ENCODE peak calls at places on chromosome 11, in four cellular contexts. C, O, I and E are unnamed samples.

GRCh38 chr11:100964400-100964799 is 165.2 kb downstream of the PGR start:
- DNase-seq in C (no peak), O (no peak), I (no peak), E (no peak)

GRCh38 chr11:66967670-66968425 is 7.3 kb upstream of the C11orf86 start:
- DNase-seq in C (no peak), O (no peak), I (no peak), E (no peak)

GRCh38 chr11:134041791-134042696 is 26.8 kb upstream of the JAM3 start:
- DNase-seq in C (no peak), O (no peak), I (no peak), E (no peak)

GRCh38 chr11:10327254-10327653 is 22.4 kb downstream of the ADM start:
- DNase-seq in C (no peak), O (no peak), I (peak), E (no peak)

GRCh38 chr11:8503872-8504491 is 90.0 kb downstream of the STK33 start:
- DNase-seq in C (no peak), O (no peak), I (no peak), E (no peak)

GRCh38 chr11:67252831-67253239 is 13.4 kb upstream of the GRK2 start:
- DNase-seq in C (no peak), O (no peak), I (no peak), E (no peak)

GRCh38 chr11:32385998-32386397 is 49.3 kb downstream of the WT1 start:
- DNase-seq in C (peak), O (peak), I (peak), E (peak)

GRCh38 chr11:94662065-94662779 is 95.1 kb downstream of the PIWIL4 start:
- DNase-seq in C (no peak), O (no peak), I (no peak), E (no peak)

DNA sequence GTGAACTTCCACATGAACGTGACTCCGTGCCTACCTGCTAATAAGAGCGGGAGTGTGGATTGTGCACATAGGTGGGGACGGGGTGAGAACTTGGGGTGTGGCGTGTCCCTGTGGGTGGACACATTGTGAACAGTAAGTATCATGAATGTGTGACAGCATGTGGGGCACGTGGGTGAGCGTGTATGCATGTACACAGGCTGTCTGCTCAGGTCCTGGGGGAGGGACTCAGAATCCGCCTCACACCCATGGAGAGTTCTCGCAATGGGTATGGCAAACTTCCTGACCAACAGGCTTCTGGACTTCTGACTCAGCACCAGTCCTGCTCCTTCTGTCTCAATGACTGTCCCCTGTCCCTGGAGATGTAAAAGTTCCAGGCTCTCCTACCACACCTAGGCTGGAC is 222.9 kb downstream of the ST3GAL4 start:
- DNase-seq in C (no peak), O (no peak), I (no peak), E (no peak)
- TF ChIP-seq TEAD4 in C (no peak), O (no peak), I (no peak), E (no peak)

GRCh38 chr11:73570415-73571114 is 27.3 kb downstream of the FAM168A start:
- DNase-seq in C (no peak), O (no peak), I (no peak), E (no peak)
- TF ChIP-seq TEAD4 in C (no peak), O (no peak), I (no peak), E (no peak)

GRCh38 chr11:128804481-128804880 is 62.6 kb downstream of the KCNJ1 start:
- DNase-seq in C (no peak), O (no peak), I (no peak), E (no peak)

GRCh38 chr11:128806496-128807261 is 60.4 kb downstream of the KCNJ1 start:
- DNase-seq in C (no peak), O (no peak), I (no peak), E (no peak)

GRCh38 chr11:128800871-128801417 is 66.2 kb downstream of the KCNJ1 start:
- DNase-seq in C (no peak), O (no peak), I (no peak), E (no peak)

GRCh38 chr11:128803440-128803839 is 63.7 kb downstream of the KCNJ1 start:
- DNase-seq in C (no peak), O (no peak), I (no peak), E (no peak)

DNA sequence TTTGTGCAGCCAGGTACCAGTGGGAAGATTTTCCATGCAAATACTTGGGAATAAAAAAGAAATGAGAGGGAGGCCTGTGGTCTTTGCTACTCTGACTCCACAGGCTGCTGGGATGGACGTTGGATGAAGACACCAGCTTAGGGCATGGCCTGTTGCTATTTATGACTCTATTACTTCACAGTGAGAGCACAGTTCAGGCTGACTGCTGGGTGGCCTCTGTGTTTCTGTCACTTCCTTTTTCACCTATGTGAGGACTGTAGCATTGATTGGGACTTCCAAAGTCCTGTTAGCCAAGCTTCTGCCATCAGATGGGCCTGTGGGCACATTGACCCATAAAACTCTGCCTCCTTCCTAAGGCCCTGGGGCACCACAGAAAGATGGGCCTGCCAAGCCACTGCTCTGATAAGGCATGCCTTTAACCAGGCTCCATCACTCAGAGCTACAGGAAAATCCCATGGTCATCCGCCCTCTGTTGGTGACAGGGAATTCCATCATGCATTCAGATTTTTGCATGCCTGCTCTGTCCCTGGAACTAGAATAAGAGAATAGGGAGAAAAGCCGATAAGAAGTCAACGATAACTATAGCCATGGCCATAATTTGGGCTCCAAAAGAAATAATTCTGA is 64.6 kb downstream of the KCNJ1 start:
- DNase-seq in C (no peak), O (peak), I (peak), E (peak)
- TF ChIP-seq TEAD4 in C (no peak), O (no peak), I (no peak), E (no peak)

GRCh38 chr11:106162190-106162589 is 84.7 kb downstream of the AASDHPPT start:
- DNase-seq in C (no peak), O (no peak), I (no peak), E (no peak)

GRCh38 chr11:106160494-106160893 is 83.0 kb downstream of the AASDHPPT start:
- DNase-seq in C (no peak), O (no peak), I (peak), E (no peak)

GRCh38 chr11:106159846-106160245 is 82.4 kb downstream of the AASDHPPT start:
- DNase-seq in C (no peak), O (no peak), I (no peak), E (no peak)

GRCh38 chr11:106167085-106167484 is 89.6 kb downstream of the AASDHPPT start:
- DNase-seq in C (no peak), O (no peak), I (no peak), E (no peak)

GRCh38 chr11:106161775-106162174 is 84.3 kb downstream of the AASDHPPT start:
- DNase-seq in C (no peak), O (no peak), I (no peak), E (no peak)
- TF ChIP-seq TEAD4 in C (no peak), O (no peak), I (no peak), E (no peak)

DNA sequence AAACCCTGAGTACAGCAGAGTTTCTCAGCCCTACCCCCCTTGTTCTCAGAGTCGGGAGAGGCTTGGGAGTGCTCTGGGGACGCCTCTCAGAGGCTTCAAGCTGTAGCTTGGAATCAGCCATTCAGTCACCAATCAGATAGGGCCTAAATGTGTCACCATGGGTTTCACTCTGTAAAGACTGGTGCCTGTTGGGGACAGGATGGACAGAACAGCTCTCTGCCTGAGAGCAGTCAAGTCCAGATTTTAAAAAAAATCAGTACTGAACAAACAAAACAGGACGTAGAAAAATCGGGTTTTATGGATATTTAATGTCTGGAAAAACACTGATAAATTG is 1.3 kb downstream of the FADD start:
- DNase-seq in C (no peak), O (no peak), I (peak), E (no peak)
- TF ChIP-seq TEAD4 in C (no peak), O (no peak), I (no peak), E (no peak)

GRCh38 chr11:43573233-43573632 is 107.3 kb upstream of the HSD17B12 start:
- DNase-seq in C (no peak), O (peak), I (peak), E (peak)
- TF ChIP-seq TEAD4 in C (no peak), O (no peak), I (no peak), E (no peak)

GRCh38 chr11:119571311-119571710 is 148.3 kb upstream of the THY1 start:
- DNase-seq in C (no peak), O (no peak), I (no peak), E (no peak)
- TF ChIP-seq TEAD4 in C (no peak), O (no peak), I (no peak), E (no peak)

GRCh38 chr11:111000400-111001090 is 245.0 kb upstream of the POU2AF2 start:
- DNase-seq in C (no peak), O (no peak), I (no peak), E (peak)

GRCh38 chr11:111001091-111001430 is 244.5 kb upstream of the POU2AF2 start:
- DNase-seq in C (no peak), O (no peak), I (no peak), E (no peak)

GRCh38 chr11:111006207-111006606 is 239.3 kb upstream of the POU2AF2 start:
- DNase-seq in C (no peak), O (no peak), I (no peak), E (no peak)

GRCh38 chr11:111001986-111002616 is 243.4 kb upstream of the POU2AF2 start:
- DNase-seq in C (no peak), O (no peak), I (no peak), E (no peak)
- TF ChIP-seq TEAD4 in C (no peak), O (no peak), I (no peak), E (no peak)

DNA sequence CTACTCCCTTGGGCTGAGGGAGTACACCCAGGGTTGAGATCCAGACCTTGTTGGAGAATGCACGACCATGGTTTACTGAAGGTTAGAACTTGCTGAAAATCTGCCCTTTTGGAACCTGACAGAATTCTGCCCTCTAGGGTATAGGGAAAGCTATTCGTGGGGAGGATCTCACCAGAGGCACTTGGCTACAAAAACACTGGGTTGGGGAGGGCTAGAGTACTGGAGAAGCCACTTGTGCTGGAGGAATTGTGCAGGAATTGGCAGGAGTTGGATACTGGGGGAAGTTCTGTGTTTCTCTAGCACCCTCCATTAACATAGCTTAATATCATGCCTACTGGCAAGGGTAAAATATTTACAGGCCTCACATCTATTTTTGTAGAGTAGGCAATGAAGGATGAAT is 55.8 kb downstream of the PPME1 start:
- DNase-seq in C (no peak), O (no peak), I (peak), E (no peak)
- TF ChIP-seq TEAD4 in C (no peak), O (no peak), I (no peak), E (no peak)